ENCODE peak calls at places on chromosome 22, in eight cellular contexts. M is colonic mucosa; E is mucosa of descending colon; O is IMR-90; R is stimulated activated CD4-positive, alpha-beta T cell treated with anti-CD3 and anti-CD28 coated beads, Interleukin-4, amount 100 ng/mL, for 24 hours; S is NCI-H1105 treated with DMSO at 0.1 percent for 48 hours; J is left ventricle myocardium inferior; B is activated T-cell treated with anti-CD3 and anti-CD28 coated beads for 1 hour. D is an unnamed sample.
A peak's percentile ranks its signal among the peaks of the same experiment; 100 is the strongest.

GRCh38 chr22:35591696-35592417 is 25.3 kb downstream of the MB start:
- DNase-seq in M (no peak), E (no peak), O (no peak), R (no peak), S (no peak), J (no peak), B (no peak), D (no peak)

GRCh38 chr22:17924735-17925727 is 99.3 kb downstream of the MICAL3 start:
- DNase-seq in M (no peak), E (no peak), O (no peak), R (no peak), S (no peak), J (no peak), B (no peak), D (no peak)

GRCh38 chr22:49415219-49415951 is 412.3 kb downstream of the BRD1 start:
- DNase-seq in M (no peak), E (no peak), O (no peak), R (no peak), S (no peak), J (no peak), B (no peak), D (no peak)

GRCh38 chr22:45072322-45072903 is 62.6 kb upstream of the PHF21B start:
- DNase-seq in M (no peak), E (no peak), O (peak; percentile 81), R (peak; percentile 9), S (no peak), J (no peak), B (no peak), D (peak; percentile 71)

GRCh38 chr22:45344339-45344738 is 34.6 kb downstream of the FAM118A start:
- DNase-seq in M (no peak), E (no peak), O (no peak), R (no peak), S (no peak), J (no peak), B (no peak), D (peak; percentile 29)

GRCh38 chr22:35552186-35552842 is 11.7 kb downstream of the RASD2 start:
- DNase-seq in M (peak; percentile 53), E (no peak), O (no peak), R (peak; percentile 83), S (no peak), J (no peak), B (peak; percentile 73), D (no peak)

GRCh38 chr22:39592104-39593060 is 21.8 kb downstream of the CACNA1I start:
- DNase-seq in M (no peak), E (no peak), O (peak; percentile 80), R (no peak), S (no peak), J (no peak), B (no peak), D (peak; percentile 67)

GRCh38 chr22:37731804-37732471 is 35.1 kb downstream of the TRIOBP start:
- DNase-seq in M (peak; percentile 80), E (no peak), O (no peak), R (no peak), S (no peak), J (no peak), B (no peak), D (no peak)

GRCh38 chr22:50548046-50548912 is 2.6 kb downstream of the KLHDC7B start:
- DNase-seq in M (no peak), E (peak; percentile 74), O (no peak), R (peak; percentile 63), S (no peak), J (no peak), B (peak; percentile 52), D (no peak)

GRCh38 chr22:43315687-43316217 is 27.4 kb downstream of the SCUBE1 start:
- DNase-seq in M (no peak), E (no peak), O (no peak), R (no peak), S (no peak), J (no peak), B (no peak), D (no peak)

GRCh38 chr22:23534201-23534850 is 45.8 kb downstream of the IGLL1 start:
- DNase-seq in M (no peak), E (no peak), O (no peak), R (no peak), S (no peak), J (no peak), B (no peak), D (no peak)

GRCh38 chr22:49618689-49618953 is 209.1 kb downstream of the BRD1 start:
- DNase-seq in M (no peak), E (peak; percentile 35), O (no peak), R (no peak), S (no peak), J (peak; percentile 3), B (no peak), D (no peak)

GRCh38 chr22:49753961-49754673 is 73.6 kb downstream of the BRD1 start:
- DNase-seq in M (no peak), E (peak; percentile 33), O (no peak), R (no peak), S (peak; percentile 57), J (no peak), B (no peak), D (no peak)

GRCh38 chr22:42069801-42070516 is 653 bp downstream of the NAGA start:
- DNase-seq in M (no peak), E (no peak), O (no peak), R (no peak), S (no peak), J (no peak), B (no peak), D (no peak)

GRCh38 chr22:20885557-20886323 is 26.9 kb downstream of the SNAP29 start:
- DNase-seq in M (peak; percentile 92), E (peak; percentile 86), O (peak; percentile 82), R (peak; percentile 36), S (no peak), J (peak; percentile 75), B (peak; percentile 5), D (peak; percentile 80)

GRCh38 chr22:22554324-22555284 is 4.5 kb downstream of the PRAME start:
- DNase-seq in M (no peak), E (no peak), O (no peak), R (no peak), S (no peak), J (no peak), B (no peak), D (no peak)

GRCh38 chr22:44091021-44091721 is 67.1 kb downstream of the PARVB start:
- DNase-seq in M (no peak), E (no peak), O (no peak), R (peak; percentile 53), S (no peak), J (no peak), B (no peak), D (peak; percentile 17)

GRCh38 chr22:39292002-39292401 is 27.4 kb downstream of the RPL3 start:
- DNase-seq in M (no peak), E (no peak), O (no peak), R (no peak), S (no peak), J (no peak), B (no peak), D (no peak)

GRCh38 chr22:33357894-33358440 is 299.8 kb upstream of the SYN3 start:
- DNase-seq in M (no peak), E (no peak), O (no peak), R (no peak), S (no peak), J (no peak), B (no peak), D (no peak)

GRCh38 chr22:36925388-36926290 is 12.2 kb downstream of the CSF2RB start:
- DNase-seq in M (no peak), E (peak; percentile 31), O (peak; percentile 1), R (no peak), S (no peak), J (no peak), B (no peak), D (peak; percentile 50)

GRCh38 chr22:50676211-50676636 is 3.6 kb downstream of the SHANK3 start:
- DNase-seq in M (no peak), E (peak; percentile 7), O (no peak), R (no peak), S (no peak), J (no peak), B (no peak), D (no peak)

GRCh38 chr22:30239421-30240405 is 6.8 kb downstream of the LIF start:
- DNase-seq in M (no peak), E (no peak), O (peak; percentile 76), R (no peak), S (no peak), J (no peak), B (no peak), D (no peak)

GRCh38 chr22:23102776-23103175 is 32.5 kb downstream of the GNAZ start:
- DNase-seq in M (no peak), E (no peak), O (no peak), R (no peak), S (no peak), J (no peak), B (no peak), D (no peak)

GRCh38 chr22:20764053-20764720 is 9.7 kb upstream of the SERPIND1 start:
- DNase-seq in M (no peak), E (no peak), O (no peak), R (no peak), S (no peak), J (no peak), B (no peak), D (no peak)

GRCh38 chr22:22214819-22215329 is 29.7 kb upstream of the VPREB1 start:
- DNase-seq in M (no peak), E (no peak), O (no peak), R (no peak), S (no peak), J (no peak), B (no peak), D (no peak)

GRCh38 chr22:38243007-38243775 is 29.6 kb downstream of the TMEM184B start:
- DNase-seq in M (peak; percentile 89), E (peak; percentile 88), O (peak; percentile 78), R (no peak), S (peak; percentile 97), J (peak; percentile 42), B (no peak), D (no peak)

GRCh38 chr22:41481131-41481830 is 12.4 kb downstream of the ACO2 start:
- DNase-seq in M (no peak), E (no peak), O (peak; percentile 54), R (no peak), S (no peak), J (peak; percentile 24), B (no peak), D (peak; percentile 13)

GRCh38 chr22:38707346-38707745 is 1.6 kb downstream of the GTPBP1 start:
- DNase-seq in M (peak; percentile 49), E (no peak), O (peak; percentile 73), R (no peak), S (no peak), J (no peak), B (no peak), D (peak; percentile 45)

GRCh38 chr22:44024288-44024908 is at the start of gene PARVB:
- DNase-seq in M (no peak), E (peak; percentile 65), O (no peak), R (peak; percentile 12), S (no peak), J (peak; percentile 55), B (no peak), D (no peak)

GRCh38 chr22:19514831-19515565 is 9.2 kb downstream of the CLDN5 start:
- DNase-seq in M (no peak), E (no peak), O (peak; percentile 31), R (no peak), S (no peak), J (no peak), B (no peak), D (peak; percentile 26)